ENCODE peak calls at places on chromosomes 6 and 20, in eight cellular contexts. One of them, this sample, is unnamed.

GRCh38 chr20:50308166-50308512 is 117.5 kb downstream of the CEBPB start:
- DNase-seq in ovary: no peak
- DNase-seq in A549: no peak
- DNase-seq in stomach: no peak
- DNase-seq in HepG2: no peak
- DNase-seq in transverse colon: no peak
- DNase-seq in suprapubic skin: no peak
- DNase-seq in K562: no peak
- DNase-seq in this sample: no peak

GRCh38 chr20:51199920-51200319 is 177.0 kb upstream of the KCNG1 start:
- DNase-seq in A549: no peak
- DNase-seq in K562: no peak
- DNase-seq in HepG2: no peak
- DNase-seq in suprapubic skin: no peak
- DNase-seq in transverse colon: no peak
- DNase-seq in ovary: peak
- DNase-seq in stomach: no peak
- DNase-seq in this sample: no peak

GRCh38 chr6:1554881-1555569 is 54.7 kb upstream of the FOXC1 start:
- DNase-seq in K562: peak
- DNase-seq in suprapubic skin: peak
- DNase-seq in transverse colon: peak
- DNase-seq in stomach: peak
- DNase-seq in ovary: peak
- DNase-seq in HepG2: no peak
- DNase-seq in A549: peak
- DNase-seq in this sample: peak

GRCh38 chr20:46332373-46333135 is 24.3 kb upstream of the CDH22 start:
- DNase-seq in stomach: no peak
- DNase-seq in suprapubic skin: no peak
- DNase-seq in HepG2: no peak
- DNase-seq in ovary: no peak
- DNase-seq in A549: no peak
- DNase-seq in transverse colon: no peak
- DNase-seq in K562: no peak
- DNase-seq in this sample: no peak

GRCh38 chr6:169700296-169700695 is 1.5 kb downstream of the WDR27 start:
- DNase-seq in stomach: no peak
- DNase-seq in ovary: no peak
- DNase-seq in A549: no peak
- DNase-seq in K562: no peak
- DNase-seq in HepG2: no peak
- DNase-seq in transverse colon: peak
- DNase-seq in suprapubic skin: no peak
- DNase-seq in this sample: no peak

GRCh38 chr6:10330515-10330914 is 84.4 kb downstream of the TFAP2A start:
- DNase-seq in K562: no peak
- DNase-seq in suprapubic skin: no peak
- DNase-seq in stomach: no peak
- DNase-seq in HepG2: no peak
- DNase-seq in transverse colon: no peak
- DNase-seq in A549: no peak
- DNase-seq in ovary: no peak
- DNase-seq in this sample: no peak

GRCh38 chr6:1418471-1419191 is 29.3 kb downstream of the FOXF2 start:
- DNase-seq in suprapubic skin: no peak
- DNase-seq in stomach: no peak
- DNase-seq in transverse colon: no peak
- DNase-seq in HepG2: no peak
- DNase-seq in A549: no peak
- DNase-seq in K562: no peak
- DNase-seq in ovary: no peak
- DNase-seq in this sample: no peak

GRCh38 chr6:87501809-87502572 is 29.2 kb downstream of the SLC35A1 start:
- DNase-seq in transverse colon: no peak
- DNase-seq in HepG2: peak
- DNase-seq in stomach: no peak
- DNase-seq in K562: no peak
- DNase-seq in ovary: no peak
- DNase-seq in A549: no peak
- DNase-seq in suprapubic skin: no peak
- DNase-seq in this sample: no peak

GRCh38 chr20:25308083-25308491 is 60.2 kb downstream of the PYGB start:
- DNase-seq in suprapubic skin: peak
- DNase-seq in HepG2: no peak
- DNase-seq in A549: no peak
- DNase-seq in stomach: no peak
- DNase-seq in ovary: no peak
- DNase-seq in transverse colon: no peak
- DNase-seq in K562: no peak
- DNase-seq in this sample: no peak

GRCh38 chr20:6651016-6651415 is 116.5 kb upstream of the BMP2 start:
- DNase-seq in suprapubic skin: peak
- DNase-seq in transverse colon: peak
- DNase-seq in ovary: no peak
- DNase-seq in A549: no peak
- DNase-seq in K562: no peak
- DNase-seq in HepG2: no peak
- DNase-seq in stomach: peak
- DNase-seq in this sample: no peak

GRCh38 chr6:89940225-89941027 is 46.2 kb downstream of the GJA10 start:
- DNase-seq in ovary: peak
- DNase-seq in stomach: peak
- DNase-seq in suprapubic skin: no peak
- DNase-seq in HepG2: peak
- DNase-seq in A549: peak
- DNase-seq in transverse colon: peak
- DNase-seq in K562: peak
- DNase-seq in this sample: peak

GRCh38 chr6:31811645-31812044 is 3.4 kb downstream of the HSPA1L start:
- DNase-seq in A549: no peak
- DNase-seq in suprapubic skin: no peak
- DNase-seq in HepG2: no peak
- DNase-seq in transverse colon: no peak
- DNase-seq in stomach: no peak
- DNase-seq in ovary: no peak
- DNase-seq in K562: no peak
- DNase-seq in this sample: no peak

GRCh38 chr6:31815025-31815838 is at the start of the genes HSPA1A and HSPA1L:
- DNase-seq in HepG2: peak
- DNase-seq in K562: peak
- DNase-seq in suprapubic skin: peak
- DNase-seq in ovary: peak
- DNase-seq in stomach: peak
- DNase-seq in A549: peak
- DNase-seq in transverse colon: peak
- DNase-seq in this sample: peak

GRCh38 chr6:31813463-31813849 is 1.6 kb downstream of the HSPA1L start:
- DNase-seq in ovary: no peak
- DNase-seq in K562: no peak
- DNase-seq in A549: no peak
- DNase-seq in HepG2: no peak
- DNase-seq in transverse colon: no peak
- DNase-seq in suprapubic skin: no peak
- DNase-seq in stomach: no peak
- DNase-seq in this sample: no peak
- H3K4me3 ChIP-seq in ovary: no peak
- H3K4me3 ChIP-seq in K562: peak
- H3K4me3 ChIP-seq in A549: peak
- H3K4me3 ChIP-seq in HepG2: peak
- H3K4me3 ChIP-seq in transverse colon: peak
- H3K4me3 ChIP-seq in suprapubic skin: peak
- H3K4me3 ChIP-seq in stomach: no peak
- H3K4me3 ChIP-seq in this sample: no peak

GRCh38 chr6:150435832-150436231 is 67.0 kb downstream of the IYD start:
- DNase-seq in stomach: no peak
- DNase-seq in A549: no peak
- DNase-seq in HepG2: no peak
- DNase-seq in K562: peak
- DNase-seq in suprapubic skin: no peak
- DNase-seq in ovary: no peak
- DNase-seq in transverse colon: no peak
- DNase-seq in this sample: no peak
- TF ChIP-seq EP300 in stomach: no peak
- TF ChIP-seq EP300 in A549: no peak
- TF ChIP-seq EP300 in HepG2: no peak
- TF ChIP-seq EP300 in K562: no peak
- TF ChIP-seq EP300 in suprapubic skin: no peak
- TF ChIP-seq EP300 in ovary: no peak
- TF ChIP-seq EP300 in transverse colon: no peak
- TF ChIP-seq EP300 in this sample: no peak

DNA sequence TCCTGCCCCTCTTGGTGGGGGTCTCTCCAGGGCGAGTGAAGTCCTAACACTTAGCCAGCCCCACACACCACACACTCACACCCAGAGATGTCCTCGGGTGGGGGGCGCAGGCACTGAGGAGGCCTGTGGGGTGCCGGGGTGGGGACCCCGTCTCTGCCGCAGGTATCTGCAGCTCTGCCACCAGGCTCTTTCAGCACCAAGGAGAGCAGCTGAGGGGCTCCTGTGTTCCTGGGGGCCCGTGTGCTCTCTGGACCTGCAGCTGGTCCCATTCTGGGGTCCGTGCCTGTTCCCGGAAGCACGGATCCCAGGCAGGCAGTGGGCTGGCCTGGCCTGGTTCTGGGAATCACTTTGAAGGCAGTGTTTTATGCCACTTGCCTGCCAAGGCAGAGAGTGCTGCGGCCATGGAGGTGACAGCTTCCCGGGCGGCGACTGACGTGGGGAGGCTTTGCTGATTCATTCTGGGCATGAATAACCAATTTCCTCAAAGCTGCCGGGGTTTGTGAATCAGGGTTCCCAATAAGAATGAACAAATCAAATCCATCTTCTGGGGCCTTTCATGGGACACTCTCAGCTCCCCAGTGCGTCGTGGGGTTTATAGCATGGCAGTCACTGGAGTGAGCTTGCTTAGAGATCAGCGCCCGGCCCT is 54.4 kb upstream of the SLCO4A1 start:
- DNase-seq in suprapubic skin: no peak
- DNase-seq in HepG2: no peak
- DNase-seq in A549: no peak
- DNase-seq in ovary: no peak
- DNase-seq in transverse colon: no peak
- DNase-seq in stomach: no peak
- DNase-seq in K562: peak
- DNase-seq in this sample: no peak
- H3K4me3 ChIP-seq in suprapubic skin: no peak
- H3K4me3 ChIP-seq in HepG2: no peak
- H3K4me3 ChIP-seq in A549: no peak
- H3K4me3 ChIP-seq in ovary: no peak
- H3K4me3 ChIP-seq in transverse colon: no peak
- H3K4me3 ChIP-seq in stomach: no peak
- H3K4me3 ChIP-seq in K562: no peak
- H3K4me3 ChIP-seq in this sample: no peak

GRCh38 chr20:35558981-35559693 is 17.3 kb downstream of the ERGIC3 start:
- DNase-seq in A549: no peak
- DNase-seq in transverse colon: no peak
- DNase-seq in stomach: no peak
- DNase-seq in suprapubic skin: no peak
- DNase-seq in HepG2: no peak
- DNase-seq in K562: no peak
- DNase-seq in ovary: no peak
- DNase-seq in this sample: peak
- TF ChIP-seq EP300 in A549: no peak
- TF ChIP-seq EP300 in transverse colon: no peak
- TF ChIP-seq EP300 in stomach: no peak
- TF ChIP-seq EP300 in suprapubic skin: no peak
- TF ChIP-seq EP300 in HepG2: no peak
- TF ChIP-seq EP300 in K562: no peak
- TF ChIP-seq EP300 in ovary: no peak
- TF ChIP-seq EP300 in this sample: no peak

GRCh38 chr6:31814677-31815024 is 432 bp downstream of the HSPA1L start:
- DNase-seq in suprapubic skin: peak
- DNase-seq in HepG2: peak
- DNase-seq in K562: peak
- DNase-seq in transverse colon: peak
- DNase-seq in ovary: peak
- DNase-seq in stomach: peak
- DNase-seq in A549: peak
- DNase-seq in this sample: no peak
- H3K4me3 ChIP-seq in suprapubic skin: peak
- H3K4me3 ChIP-seq in HepG2: peak
- H3K4me3 ChIP-seq in K562: peak
- H3K4me3 ChIP-seq in transverse colon: peak
- H3K4me3 ChIP-seq in ovary: peak
- H3K4me3 ChIP-seq in stomach: peak
- H3K4me3 ChIP-seq in A549: peak
- H3K4me3 ChIP-seq in this sample: peak

GRCh38 chr6:28742668-28743270 is 181.0 kb downstream of the TRIM27 start:
- DNase-seq in ovary: no peak
- DNase-seq in transverse colon: no peak
- DNase-seq in stomach: no peak
- DNase-seq in suprapubic skin: no peak
- DNase-seq in K562: peak
- DNase-seq in HepG2: peak
- DNase-seq in A549: peak
- DNase-seq in this sample: no peak
- TF ChIP-seq EP300 in ovary: no peak
- TF ChIP-seq EP300 in transverse colon: no peak
- TF ChIP-seq EP300 in stomach: no peak
- TF ChIP-seq EP300 in suprapubic skin: no peak
- TF ChIP-seq EP300 in K562: peak
- TF ChIP-seq EP300 in HepG2: no peak
- TF ChIP-seq EP300 in A549: no peak
- TF ChIP-seq EP300 in this sample: no peak